ENCODE peak calls at places on chromosomes 13 and 19, in five cellular contexts. A, P, F, Q and G are unnamed samples. For H3K9me3, the result is how much of the 10 kb centered on the place peaks cover.

GRCh38 chr19:35959040-35959967 is 23.1 kb downstream of the LRFN3 start:
- DNase-seq in A (peak), P (no peak), F (no peak), Q (peak), G (no peak)

GRCh38 chr19:57293719-57294118 is 13.4 kb downstream of the ZNF460 start:
- DNase-seq in A (no peak), P (no peak), F (no peak), Q (no peak), G (no peak)

GRCh38 chr13:77698211-77699058 is 948 bp downstream of the SLAIN1 start:
- DNase-seq in A (peak), P (no peak), F (no peak), Q (peak), G (peak)

GRCh38 chr13:94249512-94249911 is 230.0 kb downstream of the DCT start:
- DNase-seq in A (no peak), P (peak), F (peak), Q (peak), G (no peak)

GRCh38 chr13:109329175-109329574 is 457.2 kb downstream of the IRS2 start:
- DNase-seq in A (no peak), P (no peak), F (no peak), Q (no peak), G (no peak)

GRCh38 chr19:40740747-40741146 is 9.5 kb downstream of the ACTMAP start:
- DNase-seq in A (no peak), P (no peak), F (no peak), Q (no peak), G (peak)

GRCh38 chr13:77415253-77416127 is 88.6 kb upstream of the MYCBP2 start:
- DNase-seq in A (no peak), P (no peak), F (no peak), Q (no peak), G (no peak)

GRCh38 chr19:11115895-11116446 is 26.7 kb downstream of the LDLR start:
- DNase-seq in A (no peak), P (no peak), F (no peak), Q (no peak), G (no peak)

GRCh38 chr13:77219401-77219800 is 107.5 kb downstream of the MYCBP2 start:
- DNase-seq in A (no peak), P (no peak), F (no peak), Q (no peak), G (no peak)

GRCh38 chr13:52454459-52454824 is 836 bp upstream of the CKAP2 start:
- DNase-seq in A (peak), P (no peak), F (peak), Q (peak), G (peak)

GRCh38 chr19:43751466-43752220 is 3.1 kb downstream of the SMG9 start:
- DNase-seq in A (no peak), P (peak), F (peak), Q (no peak), G (no peak)

GRCh38 chr19:53872762-53873161 is 5.1 kb downstream of the MYADM start:
- DNase-seq in A (no peak), P (no peak), F (no peak), Q (peak), G (no peak)

GRCh38 chr13:93226623-93227279 is at the start of gene GPC6:
- DNase-seq in A (peak), P (peak), F (peak), Q (peak), G (peak)

GRCh38 chr13:50085063-50085462 is 69.8 kb downstream of the KCNRG start:
- DNase-seq in A (no peak), P (no peak), F (peak), Q (no peak), G (no peak)

GRCh38 chr19:13959962-13960862 is 7.9 kb downstream of the DCAF15 start:
- DNase-seq in A (no peak), P (no peak), F (no peak), Q (peak), G (no peak)

GRCh38 chr19:13961826-13962737 is 9.8 kb downstream of the DCAF15 start:
- DNase-seq in A (no peak), P (no peak), F (peak), Q (peak), G (no peak)

GRCh38 chr19:13962738-13963602 is 10.7 kb downstream of the DCAF15 start:
- DNase-seq in A (no peak), P (peak), F (peak), Q (peak), G (no peak)

GRCh38 chr19:13959141-13959961 is 7.0 kb downstream of the DCAF15 start:
- DNase-seq in A (no peak), P (no peak), F (no peak), Q (no peak), G (no peak)

GRCh38 chr19:13960863-13961784 is 8.8 kb downstream of the DCAF15 start:
- DNase-seq in A (no peak), P (no peak), F (no peak), Q (no peak), G (no peak)
- TF ChIP-seq CTCF in A (no peak), P (no peak), F (no peak), Q (no peak), G (no peak)

DNA sequence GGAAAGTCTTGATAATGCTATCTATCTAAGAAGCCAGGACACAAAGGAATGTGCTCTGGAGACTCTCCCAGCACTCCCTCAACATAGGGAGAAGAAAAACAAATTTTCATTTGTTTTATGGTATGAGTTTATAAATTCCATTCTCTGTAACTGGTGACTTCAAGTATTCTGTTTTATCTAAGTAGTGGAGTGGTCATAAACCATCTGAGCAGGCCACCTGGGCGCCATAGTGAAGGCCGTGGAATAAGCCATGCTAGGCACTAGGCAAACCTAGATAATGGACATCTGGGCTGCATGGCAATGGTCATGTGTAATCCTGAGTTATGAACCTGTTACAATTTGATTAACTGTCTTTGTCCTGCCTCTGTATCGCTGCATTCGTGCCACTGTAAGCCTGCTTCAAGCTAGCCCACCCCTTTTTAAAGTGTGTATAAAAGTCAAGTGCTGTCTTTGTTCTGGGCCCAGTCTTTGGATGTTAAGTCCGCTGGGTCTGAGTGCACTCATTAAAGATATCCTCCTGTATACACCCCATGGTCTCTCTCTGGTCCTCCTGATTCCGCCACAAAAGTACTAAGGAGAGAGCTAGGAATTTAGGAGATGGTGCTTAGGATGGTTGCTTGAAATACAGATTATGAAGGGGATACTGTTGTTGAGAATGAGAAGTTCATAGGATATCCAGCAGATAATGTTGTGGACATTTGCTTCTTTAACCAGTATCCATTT is 13.2 kb downstream of the GTF2F2 start:
- DNase-seq in A (no peak), P (no peak), F (no peak), Q (no peak), G (no peak)
- H3K9me3 ChIP-seq in A (under half), P (under half), F (under half), Q (under half), G (under half)

DNA sequence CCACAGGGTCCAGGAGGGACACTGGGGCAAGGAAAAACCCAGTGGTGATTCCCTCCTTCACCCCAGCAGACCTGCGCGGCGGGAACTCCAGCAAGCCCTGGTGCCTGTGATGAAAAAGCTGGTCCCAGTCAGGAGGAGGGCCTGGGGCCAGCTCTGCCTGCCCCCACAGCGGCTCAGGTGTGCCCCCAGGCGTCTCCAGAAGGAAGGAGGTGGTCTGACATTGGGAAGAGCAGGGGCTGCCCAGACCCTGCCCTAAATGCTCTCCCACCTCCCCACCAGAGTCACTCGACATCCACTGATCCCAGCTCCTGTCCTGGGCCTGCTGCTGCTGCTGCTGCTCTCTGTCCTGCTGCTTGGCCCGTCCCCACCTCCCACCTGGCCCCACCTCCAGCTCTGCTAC is 6.2 kb downstream of the PTH2 start:
- DNase-seq in A (no peak), P (no peak), F (no peak), Q (peak), G (no peak)
- H3K4me3 ChIP-seq in A (no peak), P (no peak), F (no peak), Q (no peak), G (no peak)

GRCh38 chr13:61913183-61913582 is 497.5 kb upstream of the PCDH20 start:
- DNase-seq in A (no peak), P (peak), F (no peak), Q (no peak), G (no peak)
- TF ChIP-seq CTCF in A (no peak), P (no peak), F (no peak), Q (no peak), G (no peak)

DNA sequence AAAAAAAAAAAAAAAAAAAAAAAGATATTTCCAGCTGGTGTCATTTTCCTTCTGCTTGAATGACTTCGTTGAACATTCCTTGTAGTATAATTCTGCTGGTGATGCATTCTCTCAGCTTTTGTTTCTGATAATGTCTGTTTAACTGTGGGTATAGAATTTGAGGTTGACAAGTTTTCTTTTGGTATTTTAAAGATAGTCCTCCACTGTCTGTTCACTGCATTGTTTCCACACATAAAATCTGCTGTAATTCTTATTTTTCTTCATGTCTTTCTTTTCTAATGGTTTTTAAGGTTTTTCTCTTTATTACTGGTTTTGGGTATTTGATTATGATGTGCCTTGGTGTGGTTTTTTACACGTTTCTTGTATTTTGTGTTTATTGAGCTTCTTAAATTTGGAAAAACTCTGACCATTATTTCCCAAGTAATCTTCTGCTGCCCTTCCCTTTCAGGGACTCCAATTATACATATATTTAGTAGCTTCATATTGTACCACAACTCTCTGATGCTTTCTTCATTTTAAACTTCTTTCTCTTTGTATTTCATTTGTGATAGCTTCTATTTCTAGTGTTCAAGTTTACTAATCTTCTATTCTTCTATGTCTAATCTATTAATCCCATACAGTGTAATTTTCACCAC is 6.3 kb downstream of the EEF1AKMT1 start:
- DNase-seq in A (no peak), P (no peak), F (no peak), Q (no peak), G (no peak)
- H3K9me3 ChIP-seq in A (under half), P (under half), F (under half), Q (half or more), G (under half)

DNA sequence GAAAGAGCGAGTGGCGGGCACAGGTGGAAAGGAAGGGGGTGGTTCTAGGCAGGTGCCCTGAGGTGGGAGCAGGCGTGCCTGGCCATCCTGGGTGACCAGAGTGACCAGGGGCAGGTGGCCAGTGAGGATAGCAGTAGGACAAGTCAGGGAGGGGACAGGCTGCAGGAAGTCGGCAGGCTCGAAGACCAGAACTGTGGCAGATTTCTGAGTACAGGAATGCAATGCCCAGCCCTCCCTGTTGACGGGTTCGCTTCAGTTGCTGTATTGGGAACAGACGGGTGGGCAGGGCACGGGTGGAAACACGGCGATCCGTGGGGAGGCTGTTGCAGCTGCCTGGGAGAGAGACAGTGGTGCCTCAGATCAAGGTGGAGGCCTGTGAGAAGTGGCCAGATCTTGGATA is 1.9 kb downstream of the ZNF628 start:
- DNase-seq in A (no peak), P (no peak), F (no peak), Q (no peak), G (no peak)
- H3K4me3 ChIP-seq in A (no peak), P (no peak), F (no peak), Q (no peak), G (no peak)

GRCh38 chr19:51703655-51704515 is 10.8 kb downstream of the SPACA6 start:
- DNase-seq in A (peak), P (peak), F (peak), Q (peak), G (peak)
- TF ChIP-seq CTCF in A (peak), P (no peak), F (peak), Q (peak), G (peak)

DNA sequence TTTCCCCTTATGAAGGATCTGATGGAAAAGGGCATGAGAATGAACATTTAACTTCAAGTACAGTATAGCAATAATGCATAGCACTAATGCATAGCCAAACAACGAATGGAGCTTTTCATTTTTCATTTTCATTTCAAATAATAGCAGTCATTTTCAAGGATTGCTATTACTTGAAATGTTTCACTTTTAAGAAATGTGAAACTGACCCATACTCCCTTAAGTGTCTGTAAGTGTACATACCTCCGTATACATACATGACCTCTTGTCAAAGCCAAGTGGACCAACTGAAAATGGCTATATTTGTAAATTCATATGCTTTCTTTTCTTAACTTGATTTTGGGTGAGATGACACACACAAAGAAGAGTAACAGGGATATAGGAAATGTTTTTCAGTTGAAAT is 3.8 kb downstream of the RAP2A start:
- DNase-seq in A (no peak), P (no peak), F (no peak), Q (no peak), G (no peak)
- H3K9me3 ChIP-seq in A (under half), P (under half), F (under half), Q (under half), G (under half)

GRCh38 chr19:17751103-17751911 is at the start of gene FCHO1:
- DNase-seq in A (peak), P (no peak), F (no peak), Q (no peak), G (peak)

GRCh38 chr19:17752865-17753639 is 1.8 kb downstream of the FCHO1 start:
- DNase-seq in A (no peak), P (no peak), F (no peak), Q (no peak), G (no peak)

GRCh38 chr19:17749912-17750317 is 1.4 kb upstream of the FCHO1 start:
- DNase-seq in A (no peak), P (no peak), F (no peak), Q (no peak), G (no peak)

GRCh38 chr19:17753976-17754375 is 2.7 kb downstream of the FCHO1 start:
- DNase-seq in A (no peak), P (no peak), F (no peak), Q (no peak), G (no peak)

DNA sequence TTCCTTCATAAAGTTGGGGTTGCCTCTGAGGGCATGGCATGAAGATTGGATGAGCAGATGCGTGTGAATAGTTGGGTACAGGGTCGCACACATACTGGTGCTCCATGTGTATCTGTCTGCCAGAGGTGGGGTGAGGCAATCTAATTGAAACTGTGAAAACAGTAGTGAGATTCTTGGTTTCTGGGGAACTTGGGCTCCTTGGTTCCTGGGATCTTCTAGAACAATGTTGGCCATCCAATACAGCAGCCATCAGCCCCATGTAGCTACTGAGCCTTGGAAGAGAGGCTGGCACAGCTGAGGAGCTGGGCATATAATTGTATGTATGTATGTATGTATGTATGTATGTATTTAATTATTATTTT is 616 bp downstream of the FCHO1 start:
- DNase-seq in A (no peak), P (no peak), F (no peak), Q (no peak), G (no peak)
- H3K4me3 ChIP-seq in A (no peak), P (no peak), F (no peak), Q (no peak), G (peak)